ENCODE peak calls at places on chromosomes 2 and 18, in eight cellular contexts. P is bronchial epithelial cell, Z is psoas muscle, O is OCI-LY7, K is transverse colon, A is fibroblast of lung, G is colonic mucosa, Q is lung. E is an unnamed sample.

GRCh38 chr18:75208055-75208835 is 694 bp downstream of the PTGR3 start:
- DNase-seq in P (peak; percentile 33), Z (peak; percentile 82), O (peak; percentile 4), K (peak; percentile 64), A (peak; percentile 65), G (peak; percentile 75), Q (peak; percentile 54), E (peak; percentile 60)

GRCh38 chr2:55175254-55176093 is 56.6 kb downstream of the CLHC1 start:
- DNase-seq in P (peak; percentile 70), Z (no peak), O (peak; percentile 77), K (no peak), A (peak; percentile 88), G (no peak), Q (no peak), E (peak; percentile 48)

GRCh38 chr2:232214053-232214452 is 164.5 kb upstream of the ALPP start:
- DNase-seq in P (no peak), Z (no peak), O (no peak), K (no peak), A (no peak), G (no peak), Q (no peak), E (no peak)

GRCh38 chr2:11744631-11745394 is 1.6 kb upstream of the LPIN1 start:
- DNase-seq in P (no peak), Z (peak; percentile 71), O (peak; percentile 74), K (no peak), A (peak; percentile 65), G (peak; percentile 38), Q (peak; percentile 39), E (no peak)

GRCh38 chr2:84873350-84873749 is 7.5 kb downstream of the TRABD2A start:
- DNase-seq in P (no peak), Z (no peak), O (no peak), K (no peak), A (no peak), G (no peak), Q (no peak), E (no peak)

GRCh38 chr2:230411484-230412368 is 4.3 kb upstream of the SP100 start:
- DNase-seq in P (no peak), Z (peak; percentile 73), O (peak; percentile 63), K (peak; percentile 73), A (peak; percentile 72), G (peak; percentile 75), Q (peak; percentile 51), E (peak; percentile 58)

GRCh38 chr2:219178377-219179175 is 501 bp downstream of the RETREG2 start:
- DNase-seq in P (peak; percentile 12), Z (no peak), O (peak; percentile 53), K (peak; percentile 55), A (no peak), G (peak; percentile 71), Q (peak; percentile 55), E (peak; percentile 32)

GRCh38 chr2:31812051-31812798 is 198.6 kb downstream of the MEMO1 start:
- DNase-seq in P (peak; percentile 33), Z (no peak), O (peak; percentile 76), K (no peak), A (no peak), G (no peak), Q (no peak), E (peak; percentile 21)

GRCh38 chr2:22992446-22992845 is 392.5 kb upstream of the KLHL29 start:
- DNase-seq in P (no peak), Z (no peak), O (no peak), K (no peak), A (no peak), G (no peak), Q (no peak), E (peak; percentile 2)

GRCh38 chr2:111626862-111627163 is 257.2 kb downstream of the ANAPC1 start:
- DNase-seq in P (no peak), Z (no peak), O (no peak), K (no peak), A (no peak), G (no peak), Q (no peak), E (no peak)

GRCh38 chr18:50870138-50870845 is 8.6 kb upstream of the ME2 start:
- DNase-seq in P (peak; percentile 99), Z (no peak), O (no peak), K (peak; percentile 26), A (peak; percentile 46), G (no peak), Q (peak; percentile 68), E (peak; percentile 95)

GRCh38 chr2:45233301-45233700 is 224.0 kb upstream of the SIX2 start:
- DNase-seq in P (no peak), Z (no peak), O (no peak), K (no peak), A (peak; percentile 22), G (no peak), Q (no peak), E (no peak)

GRCh38 chr2:239178954-239179353 is 221.9 kb downstream of the HDAC4 start:
- DNase-seq in P (no peak), Z (peak; percentile 40), O (no peak), K (no peak), A (no peak), G (no peak), Q (no peak), E (no peak)

GRCh38 chr2:217691920-217692666 is 310.7 kb downstream of the TNS1 start:
- DNase-seq in P (no peak), Z (peak; percentile 76), O (no peak), K (no peak), A (peak; percentile 17), G (no peak), Q (peak; percentile 40), E (peak; percentile 72)

GRCh38 chr2:9356336-9356735 is 67.0 kb downstream of the ITGB1BP1 start:
- DNase-seq in P (no peak), Z (no peak), O (no peak), K (no peak), A (no peak), G (no peak), Q (no peak), E (no peak)

GRCh38 chr2:241895732-241896641 is 26.5 kb downstream of the RTP5 start:
- DNase-seq in P (peak; percentile 58), Z (peak; percentile 64), O (no peak), K (no peak), A (peak; percentile 71), G (no peak), Q (no peak), E (peak; percentile 16)

GRCh38 chr2:113910110-113910717 is 20.3 kb downstream of the ACTR3 start:
- DNase-seq in P (peak; percentile 15), Z (no peak), O (no peak), K (no peak), A (no peak), G (no peak), Q (no peak), E (peak; percentile 32)
- H3K4me3 ChIP-seq in P (no peak overlapping the region), Z (no peak overlapping the region), O (no peak overlapping the region), K (no peak overlapping the region), A (no peak overlapping the region), G (no peak overlapping the region), Q (no peak overlapping the region), E (no peak overlapping the region)

GRCh38 chr2:138708682-138709241 is 71.4 kb downstream of the NXPH2 start:
- DNase-seq in P (no peak), Z (no peak), O (no peak), K (no peak), A (peak; percentile 78), G (no peak), Q (no peak), E (no peak)
- H3K4me3 ChIP-seq in P (no peak overlapping the region), Z (peak overlapping the region; percentile 6), O (no peak overlapping the region), K (no peak overlapping the region), A (no peak overlapping the region), G (no peak overlapping the region), Q (no peak overlapping the region), E (no peak overlapping the region)

GRCh38 chr2:161418275-161418714 is 2.2 kb downstream of the TBR1 start:
- DNase-seq in P (no peak), Z (no peak), O (no peak), K (no peak), A (no peak), G (no peak), Q (no peak), E (no peak)

GRCh38 chr2:161416294-161416632 is at the start of gene TBR1:
- DNase-seq in P (peak; percentile 21), Z (no peak), O (no peak), K (no peak), A (peak; percentile 21), G (no peak), Q (no peak), E (no peak)

GRCh38 chr2:161417428-161418274 is 1.6 kb downstream of the TBR1 start:
- DNase-seq in P (no peak), Z (no peak), O (no peak), K (no peak), A (no peak), G (no peak), Q (no peak), E (no peak)

GRCh38 chr2:161415467-161416293 is 417 bp upstream of the TBR1 start:
- DNase-seq in P (no peak), Z (no peak), O (no peak), K (no peak), A (peak; percentile 15), G (no peak), Q (no peak), E (no peak)

DNA sequence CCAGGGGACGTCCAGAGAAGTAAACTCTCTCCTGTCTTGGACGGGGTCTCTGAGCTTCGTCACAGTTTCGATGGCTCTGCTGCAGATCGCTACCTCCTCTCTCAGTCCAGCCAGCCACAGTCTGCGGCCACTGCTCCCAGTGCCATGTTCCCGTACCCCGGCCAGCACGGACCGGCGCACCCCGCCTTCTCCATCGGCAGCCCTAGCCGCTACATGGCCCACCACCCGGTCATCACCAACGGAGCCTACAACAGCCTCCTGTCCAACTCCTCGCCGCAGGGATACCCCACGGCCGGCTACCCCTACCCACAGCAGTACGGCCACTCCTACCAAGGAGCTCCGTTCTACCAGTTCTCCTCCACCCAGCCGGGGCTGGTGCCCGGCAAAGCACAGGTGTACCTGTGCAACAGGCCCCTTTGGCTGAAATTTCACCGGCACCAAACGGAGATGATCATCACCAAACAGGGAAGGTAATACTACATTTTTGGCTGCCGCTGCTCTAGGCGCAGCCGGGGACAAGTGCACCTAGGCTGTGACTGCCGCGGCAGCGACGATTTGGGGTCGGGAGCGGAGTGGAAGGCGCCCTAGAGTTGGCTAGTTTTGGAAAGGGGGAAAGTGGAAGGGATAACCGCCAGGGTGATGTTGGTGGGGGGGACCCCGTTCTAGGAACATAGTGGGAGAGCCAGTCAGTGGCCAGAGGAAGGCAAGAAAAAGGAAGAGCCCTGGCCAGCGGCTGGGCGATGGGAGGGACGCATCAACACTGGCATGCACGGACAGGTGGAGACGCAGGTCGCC is 733 bp downstream of the TBR1 start:
- DNase-seq in P (no peak), Z (peak; percentile 46), O (no peak), K (no peak), A (no peak), G (no peak), Q (no peak), E (no peak)
- H3K4me3 ChIP-seq in P (no peak overlapping the region), Z (no peak overlapping the region), O (no peak overlapping the region), K (no peak overlapping the region), A (no peak overlapping the region), G (no peak overlapping the region), Q (no peak overlapping the region), E (no peak overlapping the region)

DNA sequence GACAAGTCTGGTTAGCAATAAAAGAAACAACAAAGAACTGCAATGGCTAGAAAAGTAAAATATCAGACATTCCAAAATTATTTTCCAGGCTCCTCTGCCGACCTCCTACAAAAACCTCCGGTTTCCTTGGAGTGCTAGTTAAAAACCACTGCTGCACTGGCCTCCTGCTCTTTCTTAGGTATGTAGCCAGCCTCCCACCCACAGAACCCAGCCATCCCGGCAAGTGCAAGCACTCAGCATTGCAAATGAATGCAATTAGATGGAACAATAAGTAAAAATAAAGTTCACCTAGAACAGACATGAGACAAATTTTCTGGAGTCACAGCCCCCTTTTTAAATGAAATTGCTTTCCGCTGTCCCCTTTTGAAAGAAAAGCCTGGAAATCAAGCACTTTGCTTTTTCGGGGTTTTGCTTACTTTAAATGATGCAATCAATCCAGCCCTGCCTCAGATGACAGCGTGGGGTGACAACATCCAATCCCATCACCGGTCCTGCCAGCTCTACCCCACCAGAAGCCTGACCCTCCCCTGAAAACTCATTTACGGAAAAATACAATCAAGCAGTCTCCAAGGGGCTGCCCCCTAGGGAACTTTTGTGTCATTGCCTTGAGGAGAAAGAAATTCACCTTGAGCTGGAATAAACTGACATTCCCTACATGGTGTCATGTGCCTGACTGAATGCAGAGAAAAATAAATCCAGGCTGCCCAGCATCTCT is 199.8 kb downstream of the EPHA4 start:
- DNase-seq in P (no peak), Z (no peak), O (no peak), K (no peak), A (no peak), G (no peak), Q (no peak), E (no peak)
- H3K4me3 ChIP-seq in P (no peak overlapping the region), Z (no peak overlapping the region), O (no peak overlapping the region), K (no peak overlapping the region), A (no peak overlapping the region), G (no peak overlapping the region), Q (no peak overlapping the region), E (no peak overlapping the region)

E was measured in mammary epithelial cell.